ENCODE peak calls at places on chromosomes 4 and X, in six cellular contexts. R is dorsolateral prefrontal cortex, V is mucosa of descending colon, J is ovary, Z is lower lobe of right lung, I is body of pancreas. E is an unnamed sample.

GRCh38 chrX:133633162-133633561 is 217.9 kb upstream of the GPC4 start:
- DNase-seq in R (no peak), V (no peak), J (no peak), Z (no peak), I (no peak), E (no peak)

GRCh38 chr4:152033621-152034020 is 272.8 kb upstream of the GATB start:
- DNase-seq in R (no peak), V (no peak), J (no peak), Z (no peak), I (no peak), E (no peak)

GRCh38 chr4:17662694-17663093 is 48.3 kb downstream of the MED28 start:
- DNase-seq in R (no peak), V (no peak), J (no peak), Z (no peak), I (no peak), E (no peak)

GRCh38 chr4:48103483-48104139 is 30.4 kb downstream of the TXK start:
- DNase-seq in R (no peak), V (peak), J (no peak), Z (no peak), I (no peak), E (no peak)

GRCh38 chrX:148459343-148459742 is 41.1 kb upstream of the AFF2 start:
- DNase-seq in R (no peak), V (no peak), J (no peak), Z (no peak), I (no peak), E (no peak)

GRCh38 chrX:43557792-43558191 is 98.3 kb upstream of the MAOA start:
- DNase-seq in R (peak), V (peak), J (peak), Z (peak), I (peak), E (peak)

GRCh38 chr4:135197650-135198049 is 996.1 kb upstream of the PABPC4L start:
- DNase-seq in R (no peak), V (no peak), J (no peak), Z (no peak), I (no peak), E (no peak)

GRCh38 chr4:85825937-85826678 is 351.2 kb downstream of the ARHGAP24 start:
- DNase-seq in R (no peak), V (peak), J (no peak), Z (no peak), I (peak), E (peak)

GRCh38 chr4:171759274-171759673 is 53.9 kb upstream of the GALNTL6 start:
- DNase-seq in R (no peak), V (no peak), J (no peak), Z (peak), I (no peak), E (no peak)

GRCh38 chrX:42732506-42732905 is 45.5 kb downstream of the PPP1R2C start:
- DNase-seq in R (no peak), V (no peak), J (no peak), Z (no peak), I (peak), E (no peak)

GRCh38 chrX:632391-633042 is 1.9 kb downstream of the SHOX start:
- DNase-seq in R (no peak), V (no peak), J (no peak), Z (no peak), I (no peak), E (no peak)

GRCh38 chr4:40264995-40265909 is 68.4 kb downstream of the RHOH start:
- DNase-seq in R (no peak), V (peak), J (no peak), Z (no peak), I (peak), E (no peak)

GRCh38 chr4:153679476-153679875 is 4.6 kb upstream of the TLR2 start:
- DNase-seq in R (peak), V (no peak), J (no peak), Z (no peak), I (no peak), E (no peak)

GRCh38 chr4:150078041-150078995 is at the start of gene DCLK2:
- DNase-seq in R (peak), V (peak), J (peak), Z (peak), I (peak), E (peak)

GRCh38 chr4:54550415-54551171 is 107.2 kb upstream of the KIT start:
- DNase-seq in R (no peak), V (no peak), J (no peak), Z (no peak), I (no peak), E (no peak)

GRCh38 chrX:27997641-27998040 is 16.4 kb upstream of the DCAF8L1 start:
- DNase-seq in R (no peak), V (no peak), J (no peak), Z (no peak), I (no peak), E (no peak)

GRCh38 chrX:126509917-126510316 is 42.7 kb downstream of the DCAF12L1 start:
- DNase-seq in R (no peak), V (no peak), J (no peak), Z (no peak), I (no peak), E (no peak)

GRCh38 chr4:52780627-52781354 is 29.6 kb upstream of the ERVMER34-1 start:
- DNase-seq in R (no peak), V (no peak), J (no peak), Z (no peak), I (no peak), E (no peak)

GRCh38 chrX:91039777-91040176 is 394.9 kb upstream of the PABPC5 start:
- DNase-seq in R (no peak), V (no peak), J (no peak), Z (no peak), I (no peak), E (no peak)

GRCh38 chr4:169398294-169398693 is 127.5 kb upstream of the SH3RF1 start:
- DNase-seq in R (no peak), V (no peak), J (no peak), Z (no peak), I (no peak), E (peak)

GRCh38 chr4:92236907-92237306 is 66.9 kb upstream of the GRID2 start:
- DNase-seq in R (no peak), V (no peak), J (no peak), Z (no peak), I (no peak), E (no peak)

GRCh38 chrX:17072726-17073125 is 126.3 kb downstream of the REPS2 start:
- DNase-seq in R (no peak), V (no peak), J (no peak), Z (no peak), I (no peak), E (no peak)

GRCh38 chr4:874971-875817 is 49.3 kb upstream of the CPLX1 start:
- DNase-seq in R (no peak), V (no peak), J (no peak), Z (no peak), I (no peak), E (no peak)

GRCh38 chr4:74402692-74403460 is 37.9 kb downstream of the EREG start:
- DNase-seq in R (no peak), V (no peak), J (no peak), Z (no peak), I (no peak), E (no peak)

GRCh38 chrX:46573896-46574336 is 351 bp downstream of the CHST7 start:
- DNase-seq in R (peak), V (peak), J (peak), Z (peak), I (peak), E (no peak)

GRCh38 chrX:68500105-68500504 is 1.3 kb downstream of the YIPF6 start:
- DNase-seq in R (no peak), V (no peak), J (no peak), Z (no peak), I (no peak), E (no peak)

GRCh38 chr4:11635336-11635735 is 206.6 kb upstream of the HS3ST1 start:
- DNase-seq in R (no peak), V (no peak), J (no peak), Z (no peak), I (no peak), E (peak)

GRCh38 chr4:692771-693554 is 4.0 kb upstream of the SLC49A3 start:
- DNase-seq in R (no peak), V (no peak), J (no peak), Z (no peak), I (no peak), E (no peak)

GRCh38 chr4:89661490-89661889 is 175.5 kb downstream of the SNCA start:
- DNase-seq in R (no peak), V (no peak), J (no peak), Z (no peak), I (no peak), E (peak)

GRCh38 chr4:115126487-115126886 is 13.1 kb upstream of the NDST4 start:
- DNase-seq in R (no peak), V (no peak), J (no peak), Z (no peak), I (no peak), E (no peak)

GRCh38 chrX:24956828-24957227 is 58.9 kb downstream of the ARX start:
- DNase-seq in R (no peak), V (no peak), J (no peak), Z (no peak), I (no peak), E (no peak)

GRCh38 chr4:122456228-122457106 is at the start of gene IL2:
- DNase-seq in R (no peak), V (no peak), J (no peak), Z (no peak), I (no peak), E (no peak)

GRCh38 chr4:104446431-104446925 is 48.2 kb downstream of the CXXC4 start:
- DNase-seq in R (no peak), V (no peak), J (no peak), Z (no peak), I (no peak), E (no peak)

GRCh38 chr4:104449537-104449936 is 45.2 kb downstream of the CXXC4 start:
- DNase-seq in R (no peak), V (no peak), J (no peak), Z (no peak), I (no peak), E (no peak)

GRCh38 chr4:104451573-104451972 is 43.1 kb downstream of the CXXC4 start:
- DNase-seq in R (no peak), V (peak), J (no peak), Z (no peak), I (peak), E (no peak)

GRCh38 chr4:104444685-104445084 is 50.0 kb downstream of the CXXC4 start:
- DNase-seq in R (no peak), V (no peak), J (no peak), Z (no peak), I (no peak), E (no peak)

GRCh38 chr4:104447346-104447745 is 47.3 kb downstream of the CXXC4 start:
- DNase-seq in R (no peak), V (no peak), J (no peak), Z (no peak), I (no peak), E (no peak)
- H3K4me3 ChIP-seq in R (no peak), V (no peak), J (no peak), Z (no peak), I (no peak), E (no peak)

DNA sequence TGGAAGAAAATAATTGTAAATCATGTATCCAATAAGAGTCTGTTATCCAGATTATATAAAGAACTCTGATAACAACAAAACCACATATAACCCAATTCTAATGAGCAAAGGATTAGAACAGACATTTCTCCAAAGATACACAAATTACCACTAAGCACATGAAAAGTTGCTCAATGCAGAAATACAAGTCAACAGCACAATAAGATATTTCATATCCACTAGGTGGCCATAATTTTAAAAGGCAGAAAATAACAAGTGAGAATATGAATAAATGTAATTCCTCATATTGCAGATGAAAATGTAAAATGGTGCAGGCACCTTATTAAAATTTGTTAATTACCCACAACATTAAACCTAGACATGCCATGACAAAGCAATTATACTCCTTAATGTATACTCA is 73.9 kb upstream of the ZCCHC13 start:
- DNase-seq in R (no peak), V (no peak), J (no peak), Z (no peak), I (no peak), E (no peak)
- TF ChIP-seq CTCF in R (no peak), V (no peak), J (no peak), Z (no peak), I (no peak), E (peak)

DNA sequence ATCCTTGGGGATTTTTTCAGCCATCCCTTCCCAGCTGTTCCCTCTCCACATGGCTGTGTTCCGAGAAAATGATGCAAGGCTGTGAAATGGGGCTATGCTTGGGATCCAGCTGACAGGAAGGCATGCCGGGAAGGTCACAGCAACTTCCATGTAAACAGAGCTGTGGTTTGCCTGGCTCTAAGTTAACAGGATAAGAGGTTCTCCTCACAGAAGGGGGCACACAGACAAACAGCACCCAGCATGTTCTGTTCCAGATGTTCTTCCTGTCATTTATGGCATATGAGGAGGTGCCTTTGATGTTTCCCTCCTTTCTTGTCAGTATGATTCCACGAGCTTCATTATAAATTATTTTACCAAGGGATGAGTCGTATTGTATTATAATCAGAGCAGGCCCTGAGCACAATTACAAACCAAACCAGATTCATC is 220.7 kb downstream of the ANTXR2 start:
- DNase-seq in R (no peak), V (peak), J (no peak), Z (peak), I (no peak), E (peak)
- H3K4me3 ChIP-seq in R (no peak), V (no peak), J (no peak), Z (no peak), I (no peak), E (no peak)

DNA sequence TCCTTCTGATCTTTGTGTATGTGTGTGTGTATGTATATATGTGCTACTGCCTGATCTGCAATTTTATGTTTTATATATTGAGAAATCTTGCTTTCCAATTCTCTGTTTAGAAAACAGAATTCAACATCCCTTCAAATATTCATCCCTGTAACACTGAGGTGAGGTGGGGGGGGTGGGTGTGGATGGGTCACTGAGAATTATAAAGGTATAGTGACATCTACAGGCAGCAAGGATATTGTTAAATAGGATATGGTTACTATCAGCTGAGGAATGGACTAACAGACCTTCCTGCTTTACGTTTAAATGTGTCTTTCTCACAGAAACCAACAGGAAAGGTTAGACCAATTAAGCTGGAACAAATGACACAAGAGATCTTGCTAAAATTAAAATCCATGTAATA is 19.0 kb upstream of the MAGEB2 start:
- DNase-seq in R (no peak), V (no peak), J (no peak), Z (no peak), I (no peak), E (no peak)
- TF ChIP-seq CTCF in R (no peak), V (no peak), J (no peak), Z (no peak), I (no peak), E (no peak)

GRCh38 chr4:79022529-79022928 is 83.3 kb upstream of the PAQR3 start:
- DNase-seq in R (no peak), V (no peak), J (no peak), Z (no peak), I (no peak), E (no peak)
- H3K4me3 ChIP-seq in R (no peak), V (no peak), J (no peak), Z (no peak), I (no peak), E (no peak)

GRCh38 chrX:149870840-149871239 is 10.1 kb upstream of the MAGEA8 start:
- DNase-seq in R (no peak), V (no peak), J (no peak), Z (no peak), I (no peak), E (no peak)

GRCh38 chrX:149867488-149867887 is 13.5 kb upstream of the MAGEA8 start:
- DNase-seq in R (no peak), V (no peak), J (no peak), Z (no peak), I (no peak), E (no peak)

GRCh38 chrX:149871433-149871832 is 9.6 kb upstream of the MAGEA8 start:
- DNase-seq in R (no peak), V (no peak), J (no peak), Z (no peak), I (no peak), E (no peak)

GRCh38 chrX:149877157-149877556 is 3.8 kb upstream of the MAGEA8 start:
- DNase-seq in R (no peak), V (no peak), J (no peak), Z (no peak), I (no peak), E (no peak)

GRCh38 chrX:149871940-149872339 is 9.0 kb upstream of the MAGEA8 start:
- DNase-seq in R (no peak), V (peak), J (no peak), Z (no peak), I (no peak), E (no peak)
- TF ChIP-seq CTCF in R (no peak), V (no peak), J (no peak), Z (peak), I (no peak), E (peak)

DNA sequence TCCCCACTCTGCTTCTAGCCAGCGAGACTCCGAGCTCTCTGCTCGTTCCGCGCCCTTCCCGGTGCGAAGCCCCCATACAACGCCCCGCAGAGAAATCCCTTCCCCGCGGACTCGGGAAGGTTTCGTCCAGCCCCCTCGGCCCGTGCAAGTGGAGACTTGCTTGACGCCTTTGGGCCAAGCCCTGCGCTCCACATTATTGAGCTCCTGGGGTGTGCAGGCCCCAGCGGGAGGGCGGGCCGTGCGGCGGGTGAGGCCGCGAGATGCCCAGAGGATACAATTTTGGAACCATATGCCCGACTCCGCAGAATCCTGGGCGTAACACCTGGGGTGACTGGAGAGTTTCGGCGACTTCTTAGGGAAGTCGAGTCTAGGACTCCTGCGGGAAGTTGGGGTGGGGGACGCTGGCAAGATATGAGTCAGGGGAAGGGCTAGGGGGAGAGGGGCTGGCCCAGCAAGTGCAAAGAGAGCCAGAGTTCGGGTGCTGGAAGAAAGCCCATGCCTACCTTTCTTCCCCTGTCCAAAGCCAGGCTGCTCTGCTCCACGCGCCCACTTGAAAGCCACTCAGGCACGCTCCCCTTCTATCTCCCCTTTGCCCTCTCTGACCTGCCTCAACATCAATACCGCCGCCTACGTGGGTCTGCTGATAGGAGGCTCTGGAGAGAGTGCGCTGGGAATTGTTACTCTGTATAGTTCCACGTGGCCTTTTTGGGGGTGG is 1.1 kb upstream of the ELF4 start:
- DNase-seq in R (no peak), V (no peak), J (peak), Z (no peak), I (no peak), E (no peak)
- H3K4me3 ChIP-seq in R (no peak), V (no peak), J (peak), Z (peak), I (no peak), E (peak)

E was measured in AG09309.